ENCODE peak calls at places on chromosomes 2 and 18, in six cellular contexts. One of them, this sample, is unnamed.

GRCh38 chr2:162582357-162582798 is 238.4 kb downstream of the GCA start:
- DNase-seq in fibroblast of mammary gland: no peak
- DNase-seq in posterior cingulate gyrus: no peak
- DNase-seq in KG1: no peak
- DNase-seq in AG08396: no peak
- DNase-seq in activated T-helper 1 cell treated with Interleukin-2 at 50 U/mL for 16 hours: no peak
- DNase-seq in this sample: no peak

GRCh38 chr2:95174031-95174430 is 8.4 kb downstream of the ZNF2 start:
- DNase-seq in AG08396: no peak
- DNase-seq in KG1: no peak
- DNase-seq in activated T-helper 1 cell treated with Interleukin-2 at 50 U/mL for 16 hours: no peak
- DNase-seq in fibroblast of mammary gland: peak; percentile 15
- DNase-seq in posterior cingulate gyrus: no peak
- DNase-seq in this sample: no peak

GRCh38 chr2:101135412-101136296 is 15.5 kb downstream of the TBC1D8 start:
- DNase-seq in AG08396: no peak
- DNase-seq in activated T-helper 1 cell treated with Interleukin-2 at 50 U/mL for 16 hours: no peak
- DNase-seq in fibroblast of mammary gland: no peak
- DNase-seq in posterior cingulate gyrus: no peak
- DNase-seq in KG1: no peak
- DNase-seq in this sample: no peak

GRCh38 chr2:239272626-239273025 is 128.2 kb downstream of the HDAC4 start:
- DNase-seq in AG08396: no peak
- DNase-seq in fibroblast of mammary gland: no peak
- DNase-seq in posterior cingulate gyrus: no peak
- DNase-seq in activated T-helper 1 cell treated with Interleukin-2 at 50 U/mL for 16 hours: no peak
- DNase-seq in KG1: no peak
- DNase-seq in this sample: no peak

GRCh38 chr2:215713393-215713792 is 277.5 kb upstream of the FN1 start:
- DNase-seq in posterior cingulate gyrus: no peak
- DNase-seq in AG08396: peak; percentile 42
- DNase-seq in fibroblast of mammary gland: peak; percentile 90
- DNase-seq in KG1: no peak
- DNase-seq in activated T-helper 1 cell treated with Interleukin-2 at 50 U/mL for 16 hours: no peak
- DNase-seq in this sample: peak; percentile 20

GRCh38 chr18:56083097-56083865 is 495.3 kb upstream of the TCF4 start:
- DNase-seq in fibroblast of mammary gland: peak; percentile 68
- DNase-seq in KG1: no peak
- DNase-seq in posterior cingulate gyrus: peak; percentile 23
- DNase-seq in activated T-helper 1 cell treated with Interleukin-2 at 50 U/mL for 16 hours: no peak
- DNase-seq in AG08396: peak; percentile 16
- DNase-seq in this sample: no peak

GRCh38 chr18:10351858-10352257 is 102.6 kb upstream of the APCDD1 start:
- DNase-seq in AG08396: no peak
- DNase-seq in KG1: no peak
- DNase-seq in posterior cingulate gyrus: no peak
- DNase-seq in fibroblast of mammary gland: no peak
- DNase-seq in activated T-helper 1 cell treated with Interleukin-2 at 50 U/mL for 16 hours: no peak
- DNase-seq in this sample: no peak

GRCh38 chr18:79345366-79345765 is 50.4 kb upstream of the NFATC1 start:
- DNase-seq in AG08396: no peak
- DNase-seq in KG1: no peak
- DNase-seq in posterior cingulate gyrus: no peak
- DNase-seq in fibroblast of mammary gland: no peak
- DNase-seq in activated T-helper 1 cell treated with Interleukin-2 at 50 U/mL for 16 hours: no peak
- DNase-seq in this sample: no peak

This sample was measured in mammary epithelial cell.